ENCODE peak calls at places on chromosomes 7 and 10, in five cellular contexts. X is H1, E is body of pancreas, K is hepatocyte, V is K562. W is an unnamed sample. For H3K9me3, the result is how much of the 10 kb centered on the place peaks cover.

GRCh38 chr7:98119257-98119918 is 12.7 kb downstream of the LMTK2 start:
- DNase-seq in E (peak), K (peak), X (no peak), V (no peak), W (no peak)

GRCh38 chr10:125442856-125443540 is 240.0 kb downstream of the TEX36 start:
- DNase-seq in K (no peak), E (no peak), X (no peak), V (no peak), W (no peak)

GRCh38 chr10:630581-631073 is 58.8 kb downstream of the DIP2C start:
- DNase-seq in X (no peak), E (no peak), V (no peak), K (no peak), W (no peak)

GRCh38 chr7:845091-845490 is 12.8 kb downstream of the SUN1 start:
- DNase-seq in E (no peak), V (no peak), X (no peak), K (no peak), W (no peak)

GRCh38 chr7:47581442-47581820 is 480 bp downstream of the TNS3 start:
- DNase-seq in V (no peak), K (peak), X (peak), E (peak), W (no peak)

GRCh38 chr10:71621263-71621751 is 98.3 kb downstream of the C10orf105 start:
- DNase-seq in X (no peak), E (peak), V (no peak), K (no peak), W (no peak)

GRCh38 chr7:1925973-1926907 is 256.2 kb downstream of the ELFN1 start:
- DNase-seq in X (no peak), V (no peak), K (no peak), E (no peak), W (no peak)

GRCh38 chr10:24708081-24708480 is 15.6 kb downstream of the ARHGAP21 start:
- DNase-seq in X (no peak), K (no peak), E (no peak), V (no peak), W (no peak)

GRCh38 chr10:17802966-17803365 is 6.2 kb upstream of the MRC1 start:
- DNase-seq in E (no peak), K (no peak), X (no peak), V (no peak), W (no peak)

GRCh38 chr7:44277391-44277790 is 48.0 kb downstream of the CAMK2B start:
- DNase-seq in X (no peak), V (no peak), E (no peak), K (no peak), W (peak)

GRCh38 chr7:81478664-81479063 is 291.2 kb downstream of the HGF start:
- DNase-seq in V (no peak), X (no peak), E (peak), K (peak), W (no peak)

GRCh38 chr10:70786799-70787415 is 1.7 kb upstream of the TBATA start:
- DNase-seq in V (no peak), K (no peak), X (no peak), E (no peak), W (no peak)

GRCh38 chr10:13684252-13684791 is 97.6 kb downstream of the PRPF18 start:
- DNase-seq in V (no peak), K (no peak), X (no peak), E (peak), W (no peak)

GRCh38 chr7:138514044-138514443 is 54.0 kb downstream of the TRIM24 start:
- DNase-seq in V (no peak), X (no peak), K (no peak), E (no peak), W (no peak)

GRCh38 chr7:27156508-27156898 is at the start of gene HOXA7:
- DNase-seq in E (peak), X (peak), V (no peak), K (no peak), W (no peak)
- H3K27ac ChIP-seq in E (no peak), X (no peak), V (no peak), K (no peak), W (no peak)

GRCh38 chr10:59276928-59277327 is 85.4 kb downstream of the FAM13C start:
- DNase-seq in X (no peak), K (no peak), E (no peak), V (no peak), W (no peak)
- H3K9me3 ChIP-seq in X (under half), K (under half), E (under half), V (under half), W (under half)

DNA sequence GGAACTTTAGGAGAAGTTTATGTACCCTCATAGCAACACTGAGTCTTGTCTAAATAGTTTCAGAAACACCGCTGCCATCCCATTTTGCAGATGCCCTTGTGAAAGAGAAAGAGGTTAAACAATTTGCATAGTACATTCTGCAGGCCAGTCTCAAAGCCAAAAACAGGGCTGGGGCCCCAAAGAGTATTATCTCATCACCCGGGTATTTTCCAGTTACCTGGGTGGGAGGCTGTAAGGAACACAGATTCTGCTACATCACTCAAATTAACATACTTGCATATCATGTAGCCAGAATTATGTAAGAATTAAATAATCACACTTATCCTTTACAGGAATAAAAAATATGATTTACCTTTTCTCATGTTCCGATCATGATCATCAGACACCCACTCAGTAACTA is 3.1 kb upstream of the FAM171A1 start:
- DNase-seq in K (no peak), E (no peak), V (no peak), X (no peak), W (no peak)
- H3K27ac ChIP-seq in K (no peak), E (peak), V (no peak), X (no peak), W (no peak)

GRCh38 chr7:111796671-111797070 is 234.4 kb upstream of the IMMP2L start:
- DNase-seq in K (no peak), E (no peak), V (peak), X (peak), W (no peak)
- H3K9me3 ChIP-seq in K (under half), E (under half), V (under half), X (under half), W (under half)

DNA sequence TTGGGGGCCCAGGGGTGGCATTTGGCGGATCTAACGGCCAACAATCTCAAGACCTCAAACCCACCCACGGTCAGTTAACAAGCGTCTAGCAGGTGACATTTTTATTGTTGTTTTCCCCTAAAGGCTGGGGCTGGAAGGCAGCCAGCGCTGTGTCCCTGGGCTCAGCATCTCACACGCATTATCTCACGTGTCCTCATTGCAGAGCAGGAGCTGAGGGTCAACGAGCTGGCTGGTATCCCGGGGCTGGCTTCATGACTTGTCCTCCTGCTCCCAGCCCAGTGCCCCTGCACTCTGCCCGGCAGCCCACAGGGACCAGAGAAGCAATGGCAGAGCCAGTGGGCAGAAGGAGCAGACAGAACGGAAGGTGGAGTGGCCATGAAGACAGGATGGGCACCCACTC is 54.4 kb upstream of the TMEM273 start:
- DNase-seq in E (no peak), X (no peak), K (no peak), V (no peak), W (no peak)
- H3K27ac ChIP-seq in E (no peak), X (no peak), K (no peak), V (no peak), W (no peak)

GRCh38 chr7:158160199-158160598 is 427.4 kb downstream of the PTPRN2 start:
- DNase-seq in X (no peak), E (no peak), V (no peak), K (peak), W (no peak)
- H3K9me3 ChIP-seq in X (under half), E (under half), V (under half), K (under half), W (under half)

DNA sequence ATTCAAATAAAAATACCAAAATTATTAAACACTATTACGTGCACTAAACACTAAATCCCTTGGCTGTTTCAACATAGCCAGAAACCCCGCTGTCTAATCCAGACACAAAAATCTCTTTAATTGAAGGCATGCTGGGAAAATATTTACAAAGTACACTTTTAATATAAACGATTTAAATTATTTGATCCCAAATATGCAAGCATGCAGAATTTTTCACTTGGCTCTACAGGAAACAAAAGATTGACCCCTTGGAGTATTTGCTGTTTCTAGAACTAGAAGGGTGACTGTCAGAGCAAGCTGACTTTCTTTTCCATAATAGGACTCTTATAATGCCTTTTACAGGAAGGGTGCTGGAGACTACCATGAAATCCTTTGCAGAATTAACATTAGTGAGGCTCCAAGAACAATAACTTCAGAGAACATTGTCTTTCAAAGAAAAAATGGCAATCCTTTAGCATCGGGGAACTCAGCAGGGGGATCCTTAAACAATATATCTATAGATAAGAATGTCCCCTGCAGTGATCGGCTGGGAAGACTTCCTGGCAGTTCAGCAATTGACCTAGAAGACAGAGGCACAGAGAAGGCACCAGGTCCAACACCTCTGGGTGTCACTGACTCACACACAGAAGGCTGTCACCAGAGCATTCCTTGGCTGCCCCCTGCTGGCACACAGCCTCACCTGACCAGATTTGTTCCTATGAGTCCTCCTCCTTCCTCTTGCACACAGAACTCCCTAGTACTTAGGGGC is 55.8 kb upstream of the MRLN start:
- DNase-seq in X (peak), E (peak), V (peak), K (peak), W (peak)
- H3K27ac ChIP-seq in X (no peak), E (no peak), V (no peak), K (no peak), W (no peak)

W was measured in CD8-positive, alpha-beta memory T cell.